ENCODE peak calls at places on chromosome 12, in ten cellular contexts. I is effector CD8-positive, alpha-beta T cell; O is smooth muscle cell of the brain vasculature; M is astrocyte of the cerebellum; Z is CD8-positive, alpha-beta memory T cell; W is DMS153; L is HT1080; E is NCI-H1930; H is activated CD8-positive, alpha-beta memory T cell treated with anti-CD3 and anti-CD28 coated beads for 1 hour; F is substantia nigra. Y is an unnamed sample.

GRCh38 chr12:123049398-123050250 is 69.1 kb downstream of the ARL6IP4 start:
- DNase-seq in M (no peak), I (no peak), W (no peak), Z (no peak), F (no peak), E (no peak), L (no peak), H (no peak), O (no peak), Y (no peak)

GRCh38 chr12:54984602-54985376 is at the start of gene TESPA1:
- DNase-seq in I (peak), E (no peak), Z (peak), H (peak), M (no peak), L (peak), F (no peak), O (no peak), W (no peak), Y (no peak)

GRCh38 chr12:116366456-116366776 is 88.9 kb upstream of the MED13L start:
- DNase-seq in H (no peak), O (no peak), W (peak), I (no peak), E (no peak), L (no peak), M (no peak), Z (no peak), F (no peak), Y (peak)

GRCh38 chr12:79108962-79109361 is 244.4 kb downstream of the SYT1 start:
- DNase-seq in Z (no peak), H (no peak), I (no peak), L (no peak), O (no peak), F (no peak), E (no peak), W (no peak), M (no peak), Y (no peak)

GRCh38 chr12:12614342-12614741 is 2.7 kb downstream of the CREBL2 start:
- DNase-seq in O (no peak), E (no peak), W (no peak), I (no peak), L (no peak), M (no peak), F (no peak), H (no peak), Z (no peak), Y (no peak)

GRCh38 chr12:70040141-70040540 is 203.1 kb upstream of the CNOT2 start:
- DNase-seq in E (no peak), F (no peak), I (no peak), O (no peak), H (no peak), W (no peak), L (no peak), Z (no peak), M (no peak), Y (no peak)

GRCh38 chr12:94621662-94622359 is 28.5 kb downstream of the TMCC3 start:
- DNase-seq in F (no peak), O (no peak), M (no peak), E (no peak), I (no peak), Z (no peak), H (no peak), W (peak), L (peak), Y (no peak)

GRCh38 chr12:58575281-58575680 is 345.0 kb downstream of the LRIG3 start:
- DNase-seq in M (no peak), E (no peak), Z (no peak), H (no peak), O (no peak), W (no peak), F (no peak), L (peak), I (no peak), Y (no peak)

GRCh38 chr12:122172262-122172939 is 1.6 kb downstream of the IL31 start:
- DNase-seq in F (no peak), H (no peak), E (no peak), I (no peak), M (no peak), O (no peak), W (no peak), Z (no peak), L (no peak), Y (no peak)